ENCODE peak calls at places on chromosome 20, in ten cellular contexts. J is IMR-90, O is adrenal gland, L is cardiac fibroblast, B is mucosa of descending colon, C is MM.1S, K is astrocyte of the spinal cord, V is coronary artery, E is fibroblast of mammary gland, D is lower leg skin. W is an unnamed sample.
A peak's percentile ranks its signal among the peaks of the same experiment; 100 is the strongest.

GRCh38 chr20:4453369-4453768 is 268.3 kb upstream of the PRND start:
- DNase-seq in J (no peak), O (no peak), L (no peak), B (no peak), C (no peak), K (no peak), V (no peak), E (peak; percentile 32), D (no peak), W (no peak)

GRCh38 chr20:46088409-46089075 is 1.2 kb downstream of the NCOA5 start:
- DNase-seq in J (peak; percentile 8), O (no peak), L (peak; percentile 22), B (no peak), C (peak; percentile 45), K (peak; percentile 12), V (no peak), E (peak; percentile 25), D (no peak), W (no peak)

GRCh38 chr20:44912189-44912588 is 2.3 kb downstream of the PABPC1L start:
- DNase-seq in J (no peak), O (no peak), L (no peak), B (no peak), C (no peak), K (no peak), V (no peak), E (no peak), D (no peak), W (no peak)

GRCh38 chr20:57397693-57398108 is 6.5 kb downstream of the RBM38 start:
- DNase-seq in J (no peak), O (no peak), L (no peak), B (peak; percentile 83), C (no peak), K (no peak), V (no peak), E (no peak), D (no peak), W (peak; percentile 42)

GRCh38 chr20:31605902-31606677 is 1.0 kb downstream of the ID1 start:
- DNase-seq in J (no peak), O (no peak), L (peak; percentile 32), B (peak; percentile 66), C (no peak), K (no peak), V (no peak), E (no peak), D (no peak), W (peak; percentile 30)

GRCh38 chr20:36645998-36646397 is at the start of gene SLA2:
- DNase-seq in J (no peak), O (peak; percentile 25), L (no peak), B (peak; percentile 70), C (no peak), K (no peak), V (no peak), E (no peak), D (no peak), W (no peak)

GRCh38 chr20:47620808-47621805 is 119.4 kb downstream of the NCOA3 start:
- DNase-seq in J (peak; percentile 82), O (no peak), L (peak; percentile 86), B (no peak), C (peak; percentile 63), K (peak; percentile 80), V (no peak), E (peak; percentile 77), D (no peak), W (no peak)

GRCh38 chr20:43305749-43306148 is 116.0 kb upstream of the PTPRT start:
- DNase-seq in J (no peak), O (no peak), L (no peak), B (no peak), C (no peak), K (no peak), V (no peak), E (no peak), D (no peak), W (no peak)

GRCh38 chr20:17505664-17506517 is 25.3 kb downstream of the BFSP1 start:
- DNase-seq in J (peak; percentile 71), O (no peak), L (peak; percentile 62), B (peak; percentile 63), C (no peak), K (peak; percentile 17), V (no peak), E (peak; percentile 70), D (no peak), W (no peak)

GRCh38 chr20:63941282-63942060 is 14.7 kb downstream of the UCKL1 start:
- DNase-seq in J (no peak), O (no peak), L (no peak), B (peak; percentile 90), C (no peak), K (no peak), V (no peak), E (peak; percentile 23), D (peak; percentile 79), W (no peak)

GRCh38 chr20:13814672-13815071 is 29.8 kb downstream of the NDUFAF5 start:
- DNase-seq in J (no peak), O (no peak), L (no peak), B (no peak), C (no peak), K (no peak), V (no peak), E (no peak), D (no peak), W (no peak)

GRCh38 chr20:13810446-13810845 is 25.6 kb downstream of the NDUFAF5 start:
- DNase-seq in J (no peak), O (no peak), L (no peak), B (no peak), C (no peak), K (no peak), V (no peak), E (no peak), D (no peak), W (no peak)

GRCh38 chr20:13813910-13814309 is 29.1 kb downstream of the NDUFAF5 start:
- DNase-seq in J (no peak), O (no peak), L (no peak), B (no peak), C (no peak), K (no peak), V (no peak), E (no peak), D (no peak), W (no peak)

GRCh38 chr20:13809373-13809772 is 24.5 kb downstream of the NDUFAF5 start:
- DNase-seq in J (no peak), O (no peak), L (no peak), B (no peak), C (no peak), K (no peak), V (no peak), E (no peak), D (no peak), W (no peak)

GRCh38 chr20:13809855-13810254 is 25.0 kb downstream of the NDUFAF5 start:
- DNase-seq in J (no peak), O (no peak), L (no peak), B (no peak), C (no peak), K (no peak), V (no peak), E (no peak), D (no peak), W (no peak)
- TF ChIP-seq CTCF in J (no peak), O (no peak), L (no peak), B (no peak), C (no peak), K (no peak), V (no peak), E (no peak), D (no peak), W (no peak)

GRCh38 chr20:62571667-62572344 is 70.5 kb upstream of the SLCO4A1 start:
- DNase-seq in J (no peak), O (no peak), L (no peak), B (no peak), C (no peak), K (no peak), V (no peak), E (no peak), D (no peak), W (no peak)
- TF ChIP-seq CTCF in J (no peak), O (no peak), L (no peak), B (no peak), C (peak; percentile 3), K (no peak), V (no peak), E (no peak), D (no peak), W (no peak)

GRCh38 chr20:32787168-32787567 is 25.0 kb downstream of the DNMT3B start:
- DNase-seq in J (no peak), O (no peak), L (no peak), B (no peak), C (no peak), K (no peak), V (no peak), E (no peak), D (no peak), W (no peak)
- TF ChIP-seq CTCF in J (no peak), O (no peak), L (no peak), B (no peak), C (no peak), K (no peak), V (no peak), E (no peak), D (no peak), W (no peak)

DNA sequence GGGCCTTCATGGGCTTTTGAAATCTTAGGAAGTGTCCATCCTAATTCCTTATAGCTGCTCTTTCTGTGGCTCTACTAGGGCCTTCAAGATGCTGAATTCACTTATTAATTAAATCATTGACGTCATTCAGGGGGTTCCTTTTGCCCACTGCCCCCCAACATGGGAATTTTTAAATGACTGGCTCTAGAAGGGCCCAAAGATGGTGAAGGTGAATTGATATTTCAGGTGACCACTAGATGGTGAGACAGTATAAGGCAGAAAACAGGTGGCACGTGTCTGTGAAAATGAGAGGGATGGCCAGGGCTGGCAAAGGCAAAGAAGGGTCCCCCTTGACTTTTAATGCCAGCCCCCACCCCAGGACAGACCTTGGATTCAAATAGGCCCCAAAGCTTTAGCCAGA is 11.8 kb downstream of the GNAS start:
- DNase-seq in J (no peak), O (no peak), L (no peak), B (no peak), C (no peak), K (no peak), V (no peak), E (no peak), D (no peak), W (no peak)
- TF ChIP-seq CTCF in J (peak; percentile 15), O (peak; percentile 13), L (no peak), B (no peak), C (peak; percentile 56), K (no peak), V (no peak), E (peak; percentile 17), D (no peak), W (no peak)

GRCh38 chr20:9963029-9963428 is 71.8 kb upstream of the ANKEF1 start:
- DNase-seq in J (no peak), O (no peak), L (no peak), B (no peak), C (no peak), K (no peak), V (no peak), E (no peak), D (no peak), W (no peak)

GRCh38 chr20:9971746-9972145 is 63.0 kb upstream of the ANKEF1 start:
- DNase-seq in J (no peak), O (no peak), L (no peak), B (no peak), C (no peak), K (no peak), V (no peak), E (no peak), D (no peak), W (no peak)

GRCh38 chr20:9969626-9970025 is 65.2 kb upstream of the ANKEF1 start:
- DNase-seq in J (no peak), O (no peak), L (no peak), B (no peak), C (no peak), K (no peak), V (no peak), E (peak; percentile 25), D (no peak), W (no peak)

GRCh38 chr20:9966966-9967365 is 67.8 kb upstream of the ANKEF1 start:
- DNase-seq in J (no peak), O (no peak), L (peak; percentile 40), B (no peak), C (no peak), K (no peak), V (no peak), E (peak; percentile 26), D (no peak), W (no peak)
- TF ChIP-seq CTCF in J (peak; percentile 20), O (peak; percentile 31), L (peak; percentile 30), B (no peak), C (peak; percentile 35), K (peak; percentile 41), V (no peak), E (peak; percentile 54), D (no peak), W (no peak)

W was measured in activated B cell treated with CpG ODN at 0.5 μM for 24 hours.